ENCODE peak calls at places on chromosomes 3 and 15, in four cellular contexts. One of them, this sample, is unnamed.
A peak's percentile ranks its signal among the peaks of the same experiment; 100 is the strongest.

GRCh38 chr3:1752205-1752604 is 346.5 kb upstream of the CNTN4 start:
- DNase-seq in CD8-positive, alpha-beta T cell: no peak
- DNase-seq in hepatocyte: no peak
- DNase-seq in DND-41: no peak
- DNase-seq in this sample: no peak

GRCh38 chr3:102896851-102897621 is 462.2 kb downstream of the ZPLD1 start:
- DNase-seq in CD8-positive, alpha-beta T cell: no peak
- DNase-seq in DND-41: no peak
- DNase-seq in hepatocyte: no peak
- DNase-seq in this sample: no peak

GRCh38 chr3:13504161-13504831 is 24.2 kb downstream of the HDAC11 start:
- DNase-seq in hepatocyte: no peak
- DNase-seq in DND-41: no peak
- DNase-seq in CD8-positive, alpha-beta T cell: no peak
- DNase-seq in this sample: no peak

GRCh38 chr3:88195951-88196434 is 46.2 kb downstream of the C3orf38 start:
- DNase-seq in CD8-positive, alpha-beta T cell: no peak
- DNase-seq in DND-41: peak; percentile 9
- DNase-seq in hepatocyte: no peak
- DNase-seq in this sample: no peak

GRCh38 chr3:149145926-149146325 is 16.5 kb downstream of the HPS3 start:
- DNase-seq in CD8-positive, alpha-beta T cell: no peak
- DNase-seq in hepatocyte: no peak
- DNase-seq in DND-41: no peak
- DNase-seq in this sample: no peak

GRCh38 chr3:25563601-25564000 is 101.1 kb downstream of the TOP2B start:
- DNase-seq in hepatocyte: no peak
- DNase-seq in CD8-positive, alpha-beta T cell: no peak
- DNase-seq in DND-41: no peak
- DNase-seq in this sample: no peak

GRCh38 chr3:184647405-184647936 is 64.4 kb downstream of the MAGEF1 start:
- DNase-seq in hepatocyte: no peak
- DNase-seq in CD8-positive, alpha-beta T cell: no peak
- DNase-seq in DND-41: no peak
- DNase-seq in this sample: no peak

GRCh38 chr3:178200316-178200715 is 335.9 kb upstream of the KCNMB2 start:
- DNase-seq in DND-41: no peak
- DNase-seq in hepatocyte: no peak
- DNase-seq in CD8-positive, alpha-beta T cell: no peak
- DNase-seq in this sample: no peak

GRCh38 chr3:152375546-152375945 is 106.8 kb downstream of the MBNL1 start:
- DNase-seq in hepatocyte: no peak
- DNase-seq in CD8-positive, alpha-beta T cell: no peak
- DNase-seq in DND-41: no peak
- DNase-seq in this sample: no peak

GRCh38 chr3:124786491-124787241 is 56.4 kb downstream of the UMPS start:
- DNase-seq in CD8-positive, alpha-beta T cell: no peak
- DNase-seq in hepatocyte: peak; percentile 41
- DNase-seq in DND-41: no peak
- DNase-seq in this sample: no peak

GRCh38 chr3:121757087-121757811 is 7.7 kb upstream of the GOLGB1 start:
- DNase-seq in CD8-positive, alpha-beta T cell: no peak
- DNase-seq in DND-41: peak; percentile 12
- DNase-seq in hepatocyte: no peak
- DNase-seq in this sample: no peak

GRCh38 chr3:122055215-122055614 is at the start of gene CD86:
- DNase-seq in hepatocyte: no peak
- DNase-seq in CD8-positive, alpha-beta T cell: no peak
- DNase-seq in DND-41: no peak
- DNase-seq in this sample: no peak

GRCh38 chr15:85005744-85006143 is 24.1 kb downstream of the PDE8A start:
- DNase-seq in DND-41: no peak
- DNase-seq in hepatocyte: no peak
- DNase-seq in CD8-positive, alpha-beta T cell: no peak
- DNase-seq in this sample: no peak

GRCh38 chr3:76669305-76669704 is 370.6 kb upstream of the ROBO2 start:
- DNase-seq in DND-41: no peak
- DNase-seq in CD8-positive, alpha-beta T cell: no peak
- DNase-seq in hepatocyte: peak; percentile 16
- DNase-seq in this sample: no peak

GRCh38 chr3:27596920-27597319 is 112.7 kb upstream of the SLC4A7 start:
- DNase-seq in DND-41: no peak
- DNase-seq in CD8-positive, alpha-beta T cell: no peak
- DNase-seq in hepatocyte: no peak
- DNase-seq in this sample: no peak

GRCh38 chr3:15809313-15809712 is 11.5 kb upstream of the ANKRD28 start:
- DNase-seq in DND-41: no peak
- DNase-seq in hepatocyte: no peak
- DNase-seq in CD8-positive, alpha-beta T cell: no peak
- DNase-seq in this sample: no peak

GRCh38 chr3:106086636-106087035 is 217.8 kb upstream of the CBLB start:
- DNase-seq in DND-41: no peak
- DNase-seq in CD8-positive, alpha-beta T cell: no peak
- DNase-seq in hepatocyte: no peak
- DNase-seq in this sample: no peak

GRCh38 chr3:13288732-13289718 is 131.1 kb downstream of the NUP210 start:
- DNase-seq in hepatocyte: no peak
- DNase-seq in DND-41: no peak
- DNase-seq in CD8-positive, alpha-beta T cell: no peak
- DNase-seq in this sample: no peak

GRCh38 chr3:127408684-127409420 is 121.0 kb upstream of the PRR20G start:
- DNase-seq in hepatocyte: no peak
- DNase-seq in DND-41: no peak
- DNase-seq in CD8-positive, alpha-beta T cell: no peak
- DNase-seq in this sample: no peak

GRCh38 chr3:23644741-23645140 is 161.0 kb upstream of the UBE2E1 start:
- DNase-seq in CD8-positive, alpha-beta T cell: no peak
- DNase-seq in hepatocyte: no peak
- DNase-seq in DND-41: no peak
- DNase-seq in this sample: no peak

GRCh38 chr15:24675332-24676144 is at the start of gene NPAP1:
- DNase-seq in hepatocyte: no peak
- DNase-seq in DND-41: no peak
- DNase-seq in CD8-positive, alpha-beta T cell: no peak
- DNase-seq in this sample: no peak

GRCh38 chr3:148379763-148380162 is 317.9 kb upstream of the AGTR1 start:
- DNase-seq in hepatocyte: peak; percentile 60
- DNase-seq in DND-41: no peak
- DNase-seq in CD8-positive, alpha-beta T cell: no peak
- DNase-seq in this sample: no peak

GRCh38 chr3:177563381-177563780 is 366.1 kb upstream of the TBL1XR1 start:
- DNase-seq in DND-41: no peak
- DNase-seq in hepatocyte: no peak
- DNase-seq in CD8-positive, alpha-beta T cell: no peak
- DNase-seq in this sample: no peak

GRCh38 chr15:55277116-55277564 is 12.5 kb downstream of the RAB27A start:
- DNase-seq in hepatocyte: no peak
- DNase-seq in DND-41: peak; percentile 23
- DNase-seq in CD8-positive, alpha-beta T cell: peak; percentile 54
- DNase-seq in this sample: peak; percentile 42

GRCh38 chr3:73848173-73848751 is 223.5 kb upstream of the PDZRN3 start:
- DNase-seq in hepatocyte: peak; percentile 66
- DNase-seq in CD8-positive, alpha-beta T cell: no peak
- DNase-seq in DND-41: no peak
- DNase-seq in this sample: no peak

GRCh38 chr3:112126501-112126900 is 6.5 kb downstream of the GCSAM start:
- DNase-seq in hepatocyte: no peak
- DNase-seq in DND-41: no peak
- DNase-seq in CD8-positive, alpha-beta T cell: no peak
- DNase-seq in this sample: no peak

GRCh38 chr3:42092006-42092405 is 849 bp downstream of the TRAK1 start:
- DNase-seq in DND-41: no peak
- DNase-seq in CD8-positive, alpha-beta T cell: no peak
- DNase-seq in hepatocyte: no peak
- DNase-seq in this sample: no peak

GRCh38 chr3:72265661-72266370 is 480.9 kb upstream of the PROK2 start:
- DNase-seq in DND-41: no peak
- DNase-seq in CD8-positive, alpha-beta T cell: no peak
- DNase-seq in hepatocyte: no peak
- DNase-seq in this sample: no peak

GRCh38 chr15:26242565-26242964 is 379.4 kb upstream of the ATP10A start:
- DNase-seq in CD8-positive, alpha-beta T cell: no peak
- DNase-seq in DND-41: no peak
- DNase-seq in hepatocyte: no peak
- DNase-seq in this sample: no peak

GRCh38 chr15:26243382-26243781 is 380.3 kb upstream of the ATP10A start:
- DNase-seq in DND-41: no peak
- DNase-seq in CD8-positive, alpha-beta T cell: no peak
- DNase-seq in hepatocyte: no peak
- DNase-seq in this sample: no peak
- H3K4me1 ChIP-seq in DND-41: no peaks in the 10 kb centered on the region
- H3K4me1 ChIP-seq in CD8-positive, alpha-beta T cell: no peaks in the 10 kb centered on the region
- H3K4me1 ChIP-seq in hepatocyte: no peaks in the 10 kb centered on the region
- H3K4me1 ChIP-seq in this sample: no peaks in the 10 kb centered on the region

GRCh38 chr15:70078578-70079417 is 18.9 kb downstream of the TLE3 start:
- DNase-seq in hepatocyte: peak; percentile 82
- DNase-seq in CD8-positive, alpha-beta T cell: no peak
- DNase-seq in DND-41: no peak
- DNase-seq in this sample: no peak

GRCh38 chr15:70071799-70072198 is 25.9 kb downstream of the TLE3 start:
- DNase-seq in CD8-positive, alpha-beta T cell: no peak
- DNase-seq in hepatocyte: no peak
- DNase-seq in DND-41: no peak
- DNase-seq in this sample: no peak

GRCh38 chr15:70077436-70077835 is 20.3 kb downstream of the TLE3 start:
- DNase-seq in DND-41: no peak
- DNase-seq in CD8-positive, alpha-beta T cell: no peak
- DNase-seq in hepatocyte: no peak
- DNase-seq in this sample: no peak

GRCh38 chr15:70072479-70072878 is 25.2 kb downstream of the TLE3 start:
- DNase-seq in CD8-positive, alpha-beta T cell: no peak
- DNase-seq in DND-41: no peak
- DNase-seq in hepatocyte: no peak
- DNase-seq in this sample: no peak

DNA sequence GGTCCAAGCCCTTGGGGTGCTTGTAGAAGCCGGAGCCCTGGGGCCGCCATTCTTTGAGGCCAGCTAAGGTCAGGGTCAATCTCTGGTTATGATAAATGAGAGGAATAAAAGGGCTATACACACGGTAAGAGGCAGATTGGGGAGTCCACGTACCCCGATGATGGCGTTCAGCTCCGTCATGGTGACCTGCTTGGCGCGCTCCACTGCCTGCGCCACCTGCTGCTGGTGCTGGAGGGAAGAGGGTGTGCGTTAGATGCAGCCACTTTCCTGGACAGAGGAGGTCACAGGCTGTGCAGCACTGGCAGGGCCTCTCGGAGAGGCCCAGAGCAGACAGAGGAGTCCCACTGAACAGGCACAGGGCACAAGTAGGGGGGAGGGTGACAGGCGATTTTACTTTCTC is 23.3 kb downstream of the TLE3 start:
- DNase-seq in hepatocyte: no peak
- DNase-seq in DND-41: no peak
- DNase-seq in CD8-positive, alpha-beta T cell: no peak
- DNase-seq in this sample: no peak
- H3K4me1 ChIP-seq in hepatocyte: peaks cover 12% of the 10 kb centered on the region
- H3K4me1 ChIP-seq in DND-41: no peaks in the 10 kb centered on the region
- H3K4me1 ChIP-seq in CD8-positive, alpha-beta T cell: peaks cover 6% of the 10 kb centered on the region
- H3K4me1 ChIP-seq in this sample: no peaks in the 10 kb centered on the region

GRCh38 chr3:194315965-194316361 is 35.2 kb downstream of the CPN2 start:
- DNase-seq in CD8-positive, alpha-beta T cell: no peak
- DNase-seq in DND-41: no peak
- DNase-seq in hepatocyte: no peak
- DNase-seq in this sample: no peak

GRCh38 chr3:194316918-194317317 is 34.2 kb downstream of the CPN2 start:
- DNase-seq in DND-41: no peak
- DNase-seq in CD8-positive, alpha-beta T cell: no peak
- DNase-seq in hepatocyte: no peak
- DNase-seq in this sample: no peak

GRCh38 chr3:194314669-194315068 is 36.5 kb downstream of the CPN2 start:
- DNase-seq in DND-41: no peak
- DNase-seq in CD8-positive, alpha-beta T cell: no peak
- DNase-seq in hepatocyte: no peak
- DNase-seq in this sample: no peak

GRCh38 chr3:194313642-194314430 is 37.3 kb downstream of the CPN2 start:
- DNase-seq in hepatocyte: no peak
- DNase-seq in DND-41: no peak
- DNase-seq in CD8-positive, alpha-beta T cell: no peak
- DNase-seq in this sample: no peak

GRCh38 chr3:194315088-194315964 is 35.8 kb downstream of the CPN2 start:
- DNase-seq in hepatocyte: peak; percentile 94
- DNase-seq in DND-41: peak; percentile 85
- DNase-seq in CD8-positive, alpha-beta T cell: peak; percentile 84
- DNase-seq in this sample: peak; percentile 62
- H3K4me1 ChIP-seq in hepatocyte: peaks cover 36% of the 10 kb centered on the region
- H3K4me1 ChIP-seq in DND-41: peaks cover 39% of the 10 kb centered on the region
- H3K4me1 ChIP-seq in CD8-positive, alpha-beta T cell: peaks cover 11% of the 10 kb centered on the region
- H3K4me1 ChIP-seq in this sample: peaks cover 5% of the 10 kb centered on the region

GRCh38 chr15:59271595-59272201 is 65.1 kb downstream of the LDHAL6B start:
- DNase-seq in CD8-positive, alpha-beta T cell: no peak
- DNase-seq in hepatocyte: no peak
- DNase-seq in DND-41: no peak
- DNase-seq in this sample: no peak
- H3K4me1 ChIP-seq in CD8-positive, alpha-beta T cell: no peaks in the 10 kb centered on the region
- H3K4me1 ChIP-seq in hepatocyte: peaks cover 12% of the 10 kb centered on the region
- H3K4me1 ChIP-seq in DND-41: no peaks in the 10 kb centered on the region
- H3K4me1 ChIP-seq in this sample: no peaks in the 10 kb centered on the region

DNA sequence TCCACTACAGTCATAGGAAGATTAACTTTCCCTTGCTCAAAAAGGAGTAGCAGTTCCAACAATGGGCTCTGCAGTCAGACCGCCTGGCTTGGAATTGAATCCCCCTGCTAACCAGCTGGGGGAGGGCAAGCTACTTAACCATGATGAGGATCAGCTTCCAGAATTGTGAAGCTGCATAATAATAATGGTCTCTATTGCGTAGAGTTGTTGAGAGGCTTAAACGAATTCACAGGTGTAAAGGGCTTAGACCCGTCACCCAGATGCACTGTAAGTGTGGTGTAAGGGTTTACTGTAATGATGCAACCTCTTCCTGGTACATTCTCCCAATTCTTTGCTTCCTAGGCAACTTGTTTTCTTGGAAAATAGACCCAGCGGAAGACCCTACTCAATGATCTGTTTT is 185.3 kb upstream of the RGMA start:
- DNase-seq in CD8-positive, alpha-beta T cell: no peak
- DNase-seq in hepatocyte: no peak
- DNase-seq in DND-41: no peak
- DNase-seq in this sample: no peak
- H3K4me1 ChIP-seq in CD8-positive, alpha-beta T cell: no peaks in the 10 kb centered on the region
- H3K4me1 ChIP-seq in hepatocyte: no peaks in the 10 kb centered on the region
- H3K4me1 ChIP-seq in DND-41: no peaks in the 10 kb centered on the region
- H3K4me1 ChIP-seq in this sample: no peaks in the 10 kb centered on the region